ENCODE peak calls at places on chromosome 7, in nine cellular contexts. R is PC-9; A is left ventricle myocardium inferior; J is prostate gland; W is thyroid gland; H is tibial artery; K is cardiac muscle cell; U is OCI-LY7; M is CD4-positive, CD25-positive, alpha-beta regulatory T cell. D is an unnamed sample.
A peak's percentile ranks its signal among the peaks of the same experiment; 100 is the strongest.

GRCh38 chr7:151249732-151250072 is 1.2 kb upstream of the SMARCD3 start:
- DNase-seq in R (no peak), A (peak; percentile 71), J (peak; percentile 64), W (peak; percentile 86), H (peak; percentile 62), K (peak; percentile 77), U (no peak), M (no peak), D (peak; percentile 46)

GRCh38 chr7:39566056-39566921 is at the start of gene YAE1:
- DNase-seq in R (peak; percentile 78), A (peak; percentile 85), J (peak; percentile 60), W (peak; percentile 74), H (peak; percentile 78), K (peak; percentile 84), U (peak; percentile 86), M (peak; percentile 77), D (peak; percentile 60)

GRCh38 chr7:21338728-21339164 is 89.1 kb upstream of the SP4 start:
- DNase-seq in R (no peak), A (no peak), J (no peak), W (no peak), H (no peak), K (no peak), U (no peak), M (peak; percentile 11), D (no peak)

GRCh38 chr7:18096087-18096486 is 68.4 kb upstream of the PRPS1L1 start:
- DNase-seq in R (no peak), A (no peak), J (no peak), W (no peak), H (no peak), K (no peak), U (no peak), M (no peak), D (no peak)

GRCh38 chr7:42110333-42110732 is 126.7 kb downstream of the GLI3 start:
- DNase-seq in R (no peak), A (no peak), J (no peak), W (no peak), H (no peak), K (no peak), U (no peak), M (no peak), D (no peak)

GRCh38 chr7:121604627-121605296 is 208.7 kb upstream of the FAM3C start:
- DNase-seq in R (no peak), A (no peak), J (no peak), W (no peak), H (no peak), K (peak; percentile 61), U (no peak), M (no peak), D (peak; percentile 11)

GRCh38 chr7:12692035-12692434 is 4.6 kb downstream of the ARL4A start:
- DNase-seq in R (no peak), A (no peak), J (no peak), W (no peak), H (no peak), K (no peak), U (no peak), M (no peak), D (no peak)

GRCh38 chr7:157439761-157440160 is 103.0 kb downstream of the DNAJB6 start:
- DNase-seq in R (no peak), A (no peak), J (no peak), W (no peak), H (no peak), K (no peak), U (no peak), M (no peak), D (no peak)

GRCh38 chr7:127619681-127620405 is 1.9 kb upstream of the PAX4 start:
- DNase-seq in R (no peak), A (no peak), J (no peak), W (no peak), H (no peak), K (no peak), U (no peak), M (no peak), D (no peak)

GRCh38 chr7:34039033-34039432 is 133.7 kb downstream of the BMPER start:
- DNase-seq in R (no peak), A (no peak), J (no peak), W (no peak), H (no peak), K (peak; percentile 25), U (no peak), M (no peak), D (peak; percentile 87)

GRCh38 chr7:117759950-117760640 is 113.1 kb downstream of the CTTNBP2 start:
- DNase-seq in R (no peak), A (no peak), J (no peak), W (no peak), H (no peak), K (no peak), U (no peak), M (no peak), D (peak; percentile 97)

GRCh38 chr7:18638594-18639452 is 143.3 kb downstream of the HDAC9 start:
- DNase-seq in R (no peak), A (no peak), J (no peak), W (no peak), H (peak; percentile 31), K (peak; percentile 85), U (no peak), M (peak; percentile 13), D (peak; percentile 37)

GRCh38 chr7:27576360-27576944 is 86.2 kb downstream of the HIBADH start:
- DNase-seq in R (no peak), A (no peak), J (peak; percentile 47), W (no peak), H (no peak), K (peak; percentile 63), U (peak; percentile 35), M (peak; percentile 28), D (no peak)

GRCh38 chr7:44293561-44294324 is 31.7 kb downstream of the CAMK2B start:
- DNase-seq in R (no peak), A (peak; percentile 38), J (no peak), W (no peak), H (peak; percentile 17), K (no peak), U (no peak), M (no peak), D (no peak)

GRCh38 chr7:138738551-138739335 is 37.6 kb upstream of the SVOPL start:
- DNase-seq in R (peak; percentile 86), A (peak; percentile 78), J (peak; percentile 80), W (peak; percentile 83), H (peak; percentile 82), K (peak; percentile 94), U (peak; percentile 75), M (peak; percentile 78), D (peak; percentile 64)

GRCh38 chr7:149772236-149772820 is 1.1 kb downstream of the ZNF467 start:
- DNase-seq in R (no peak), A (no peak), J (no peak), W (peak; percentile 40), H (no peak), K (no peak), U (no peak), M (no peak), D (no peak)

GRCh38 chr7:155652156-155653124 is 8.0 kb downstream of the RBM33 start:
- DNase-seq in R (no peak), A (no peak), J (no peak), W (no peak), H (no peak), K (no peak), U (peak; percentile 70), M (no peak), D (no peak)

GRCh38 chr7:1669486-1669951 is 558 bp upstream of the ELFN1 start:
- DNase-seq in R (no peak), A (no peak), J (no peak), W (no peak), H (peak; percentile 3), K (peak; percentile 25), U (no peak), M (no peak), D (no peak)
- H3K4me3 ChIP-seq in R (no peak overlapping the region), A (peak overlapping the region; percentile 73), J (peak overlapping the region; percentile 24), W (peak overlapping the region; percentile 14), H (no peak overlapping the region), K (peak overlapping the region; percentile 60), U (no peak overlapping the region), M (no peak overlapping the region), D (no peak overlapping the region)

GRCh38 chr7:1530946-1531262 is 402 bp downstream of the MAFK start:
- DNase-seq in R (no peak), A (no peak), J (no peak), W (no peak), H (no peak), K (no peak), U (no peak), M (no peak), D (no peak)
- H3K4me1 ChIP-seq in R (peaks cover 35% of the 10 kb centered on the region), A (peaks cover 55% of the 10 kb centered on the region), J (peaks cover 13% of the 10 kb centered on the region), W (peaks cover 19% of the 10 kb centered on the region), H (peaks cover 27% of the 10 kb centered on the region), K (no peaks in the 10 kb centered on the region), U (peaks cover 34% of the 10 kb centered on the region), M (peaks cover 38% of the 10 kb centered on the region), D (peaks cover 38% of the 10 kb centered on the region)

DNA sequence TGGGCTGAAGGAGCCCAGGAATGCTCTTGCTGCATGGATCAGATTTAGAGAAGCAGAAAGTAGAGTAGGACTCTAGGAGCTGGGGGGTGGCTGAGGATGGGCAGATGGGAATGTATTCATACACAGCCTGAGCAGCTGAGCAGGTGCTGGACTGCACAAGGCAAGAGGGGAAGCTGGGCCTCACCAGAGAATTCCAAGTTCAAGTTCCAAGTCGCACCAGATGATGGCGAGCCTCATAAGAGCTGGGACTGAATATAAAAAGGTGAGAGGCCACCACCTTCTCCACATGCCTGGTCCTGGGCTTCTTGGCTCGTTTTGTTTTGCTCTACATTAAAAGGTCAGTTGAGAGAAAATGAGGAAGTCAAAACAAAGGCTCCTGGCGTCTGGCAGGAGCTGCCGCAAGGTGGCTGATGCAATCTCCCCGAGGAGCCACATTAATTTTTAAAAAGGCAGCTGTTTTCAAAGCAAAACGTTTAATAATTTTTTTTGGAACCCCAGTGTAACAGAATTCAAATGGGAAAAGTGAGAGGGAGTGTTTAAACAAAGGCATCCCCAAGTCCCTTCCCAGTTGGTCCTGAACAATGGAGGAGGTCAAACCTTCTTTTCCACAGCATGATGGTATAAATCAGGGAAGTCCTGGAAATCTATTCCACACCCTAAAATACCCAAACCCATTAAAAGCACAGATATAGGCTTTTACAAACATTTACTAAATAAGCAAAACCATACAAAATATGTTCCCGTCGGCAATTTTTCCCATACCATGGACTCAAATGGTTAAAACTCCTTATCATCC is 9.5 kb downstream of the CYREN start:
- DNase-seq in R (no peak), A (no peak), J (no peak), W (no peak), H (no peak), K (peak; percentile 41), U (peak; percentile 70), M (no peak), D (no peak)
- H3K27ac ChIP-seq in R (peak overlapping the region; percentile 44), A (peak overlapping the region; percentile 88), J (no peak overlapping the region), W (peak overlapping the region; percentile 58), H (peak overlapping the region; percentile 35), K (peak overlapping the region; percentile 67), U (peak overlapping the region; percentile 64), M (no peak overlapping the region), D (no peak overlapping the region)

DNA sequence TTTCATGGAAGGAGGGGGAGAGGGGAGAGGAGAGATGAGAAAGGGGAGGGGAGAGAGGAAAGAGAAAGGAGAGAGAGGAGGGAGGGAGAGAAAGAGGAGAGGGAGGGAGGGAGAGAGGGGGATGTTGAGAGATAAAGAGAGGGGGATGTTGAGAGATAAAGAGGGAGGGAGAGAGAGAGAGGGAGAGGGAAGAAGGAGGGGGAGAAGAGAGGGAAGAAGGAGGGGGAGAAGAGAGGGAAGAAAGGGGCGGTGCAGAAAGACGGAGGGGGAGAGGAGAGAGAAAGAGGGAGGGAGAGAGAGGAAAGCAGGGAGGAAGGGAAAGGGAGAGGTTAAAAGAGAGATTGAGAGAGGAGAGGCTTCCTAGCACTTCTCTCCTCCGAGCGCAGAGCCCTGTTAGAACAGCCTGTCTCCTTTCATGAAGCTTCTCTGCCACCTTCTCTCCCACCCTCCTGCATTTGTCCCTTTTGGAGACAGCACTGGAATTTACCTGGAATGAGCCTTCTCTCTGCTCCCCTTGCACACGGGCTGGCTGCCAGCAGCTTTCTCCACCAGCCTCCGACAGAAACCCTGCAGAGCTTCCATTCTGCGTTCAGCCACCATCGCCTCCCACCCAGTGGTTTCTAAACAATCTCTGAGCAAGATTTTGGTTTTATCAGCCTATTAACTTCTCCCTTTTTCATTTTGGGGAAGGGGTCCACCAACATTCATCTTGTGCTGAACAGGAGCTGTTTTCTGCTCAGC is 74.0 kb upstream of the CARD11 start:
- DNase-seq in R (no peak), A (no peak), J (peak; percentile 28), W (no peak), H (no peak), K (peak; percentile 2), U (no peak), M (no peak), D (no peak)
- H3K4me3 ChIP-seq in R (no peak overlapping the region), A (no peak overlapping the region), J (no peak overlapping the region), W (no peak overlapping the region), H (no peak overlapping the region), K (no peak overlapping the region), U (no peak overlapping the region), M (peak overlapping the region; percentile 80), D (no peak overlapping the region)